ENCODE peak calls at places on chromosomes 7 and 10, in seven cellular contexts. One of them, this sample, is unnamed.

GRCh38 chr10:131936756-131937155 is 35.9 kb downstream of the PPP2R2D start:
- DNase-seq in left ventricle myocardium inferior: no peak
- DNase-seq in GM10248: no peak
- DNase-seq in stimulated activated CD4-positive, alpha-beta T cell treated with anti-CD3 and anti-CD28 coated beads, Interleukin-12 subunit alpha, Interleukin-12 subunit beta, amount 100 ng/mL, for 48 hours: no peak
- DNase-seq in stimulated activated CD8-positive, alpha-beta memory T cell treated with anti-CD3 and anti-CD28 coated beads, Interleukin-12 subunit alpha, Interleukin-12 subunit beta, amount 100 ng/mL, for 1 hour: no peak
- DNase-seq in hippocampal formation: no peak
- DNase-seq in tibial nerve: no peak
- DNase-seq in this sample: no peak

GRCh38 chr7:141455686-141456085 is 95.5 kb upstream of the AGK start:
- DNase-seq in left ventricle myocardium inferior: no peak
- DNase-seq in GM10248: no peak
- DNase-seq in stimulated activated CD8-positive, alpha-beta memory T cell treated with anti-CD3 and anti-CD28 coated beads, Interleukin-12 subunit alpha, Interleukin-12 subunit beta, amount 100 ng/mL, for 1 hour: no peak
- DNase-seq in stimulated activated CD4-positive, alpha-beta T cell treated with anti-CD3 and anti-CD28 coated beads, Interleukin-12 subunit alpha, Interleukin-12 subunit beta, amount 100 ng/mL, for 48 hours: no peak
- DNase-seq in tibial nerve: no peak
- DNase-seq in hippocampal formation: no peak
- DNase-seq in this sample: no peak

GRCh38 chr7:69847921-69848612 is 249.8 kb downstream of the AUTS2 start:
- DNase-seq in tibial nerve: no peak
- DNase-seq in stimulated activated CD8-positive, alpha-beta memory T cell treated with anti-CD3 and anti-CD28 coated beads, Interleukin-12 subunit alpha, Interleukin-12 subunit beta, amount 100 ng/mL, for 1 hour: no peak
- DNase-seq in GM10248: no peak
- DNase-seq in left ventricle myocardium inferior: no peak
- DNase-seq in hippocampal formation: no peak
- DNase-seq in stimulated activated CD4-positive, alpha-beta T cell treated with anti-CD3 and anti-CD28 coated beads, Interleukin-12 subunit alpha, Interleukin-12 subunit beta, amount 100 ng/mL, for 48 hours: no peak
- DNase-seq in this sample: no peak

GRCh38 chr7:143259765-143260164 is 3.5 kb upstream of the GSTK1 start:
- DNase-seq in stimulated activated CD4-positive, alpha-beta T cell treated with anti-CD3 and anti-CD28 coated beads, Interleukin-12 subunit alpha, Interleukin-12 subunit beta, amount 100 ng/mL, for 48 hours: no peak
- DNase-seq in hippocampal formation: no peak
- DNase-seq in GM10248: no peak
- DNase-seq in left ventricle myocardium inferior: no peak
- DNase-seq in stimulated activated CD8-positive, alpha-beta memory T cell treated with anti-CD3 and anti-CD28 coated beads, Interleukin-12 subunit alpha, Interleukin-12 subunit beta, amount 100 ng/mL, for 1 hour: no peak
- DNase-seq in tibial nerve: no peak
- DNase-seq in this sample: no peak

GRCh38 chr7:129853661-129854268 is 99.0 kb downstream of the UBE2H start:
- DNase-seq in left ventricle myocardium inferior: no peak
- DNase-seq in stimulated activated CD4-positive, alpha-beta T cell treated with anti-CD3 and anti-CD28 coated beads, Interleukin-12 subunit alpha, Interleukin-12 subunit beta, amount 100 ng/mL, for 48 hours: no peak
- DNase-seq in hippocampal formation: no peak
- DNase-seq in tibial nerve: no peak
- DNase-seq in stimulated activated CD8-positive, alpha-beta memory T cell treated with anti-CD3 and anti-CD28 coated beads, Interleukin-12 subunit alpha, Interleukin-12 subunit beta, amount 100 ng/mL, for 1 hour: no peak
- DNase-seq in GM10248: no peak
- DNase-seq in this sample: no peak

GRCh38 chr10:5413012-5413938 is 918 bp downstream of the NET1 start:
- DNase-seq in stimulated activated CD4-positive, alpha-beta T cell treated with anti-CD3 and anti-CD28 coated beads, Interleukin-12 subunit alpha, Interleukin-12 subunit beta, amount 100 ng/mL, for 48 hours: no peak
- DNase-seq in stimulated activated CD8-positive, alpha-beta memory T cell treated with anti-CD3 and anti-CD28 coated beads, Interleukin-12 subunit alpha, Interleukin-12 subunit beta, amount 100 ng/mL, for 1 hour: no peak
- DNase-seq in hippocampal formation: no peak
- DNase-seq in tibial nerve: no peak
- DNase-seq in GM10248: peak; percentile 32
- DNase-seq in left ventricle myocardium inferior: no peak
- DNase-seq in this sample: peak; percentile 31

GRCh38 chr10:121099601-121100000 is 248.4 kb downstream of the WDR11 start:
- DNase-seq in tibial nerve: no peak
- DNase-seq in GM10248: no peak
- DNase-seq in stimulated activated CD8-positive, alpha-beta memory T cell treated with anti-CD3 and anti-CD28 coated beads, Interleukin-12 subunit alpha, Interleukin-12 subunit beta, amount 100 ng/mL, for 1 hour: no peak
- DNase-seq in hippocampal formation: no peak
- DNase-seq in stimulated activated CD4-positive, alpha-beta T cell treated with anti-CD3 and anti-CD28 coated beads, Interleukin-12 subunit alpha, Interleukin-12 subunit beta, amount 100 ng/mL, for 48 hours: no peak
- DNase-seq in left ventricle myocardium inferior: no peak
- DNase-seq in this sample: no peak

GRCh38 chr7:27940341-27940740 is 200.4 kb downstream of the TAX1BP1 start:
- DNase-seq in stimulated activated CD4-positive, alpha-beta T cell treated with anti-CD3 and anti-CD28 coated beads, Interleukin-12 subunit alpha, Interleukin-12 subunit beta, amount 100 ng/mL, for 48 hours: no peak
- DNase-seq in left ventricle myocardium inferior: no peak
- DNase-seq in tibial nerve: no peak
- DNase-seq in stimulated activated CD8-positive, alpha-beta memory T cell treated with anti-CD3 and anti-CD28 coated beads, Interleukin-12 subunit alpha, Interleukin-12 subunit beta, amount 100 ng/mL, for 1 hour: no peak
- DNase-seq in GM10248: no peak
- DNase-seq in hippocampal formation: peak; percentile 84
- DNase-seq in this sample: no peak

GRCh38 chr7:133081119-133081604 is 728 bp downstream of the CHCHD3 start:
- DNase-seq in left ventricle myocardium inferior: peak; percentile 26
- DNase-seq in hippocampal formation: no peak
- DNase-seq in GM10248: no peak
- DNase-seq in tibial nerve: no peak
- DNase-seq in stimulated activated CD4-positive, alpha-beta T cell treated with anti-CD3 and anti-CD28 coated beads, Interleukin-12 subunit alpha, Interleukin-12 subunit beta, amount 100 ng/mL, for 48 hours: no peak
- DNase-seq in stimulated activated CD8-positive, alpha-beta memory T cell treated with anti-CD3 and anti-CD28 coated beads, Interleukin-12 subunit alpha, Interleukin-12 subunit beta, amount 100 ng/mL, for 1 hour: no peak
- DNase-seq in this sample: no peak

GRCh38 chr10:78623577-78624215 is 445.1 kb upstream of the ZMIZ1 start:
- DNase-seq in tibial nerve: no peak
- DNase-seq in stimulated activated CD4-positive, alpha-beta T cell treated with anti-CD3 and anti-CD28 coated beads, Interleukin-12 subunit alpha, Interleukin-12 subunit beta, amount 100 ng/mL, for 48 hours: no peak
- DNase-seq in left ventricle myocardium inferior: no peak
- DNase-seq in stimulated activated CD8-positive, alpha-beta memory T cell treated with anti-CD3 and anti-CD28 coated beads, Interleukin-12 subunit alpha, Interleukin-12 subunit beta, amount 100 ng/mL, for 1 hour: no peak
- DNase-seq in GM10248: no peak
- DNase-seq in hippocampal formation: no peak
- DNase-seq in this sample: peak; percentile 75

GRCh38 chr7:107234436-107234835 is 65.6 kb downstream of the HBP1 start:
- DNase-seq in GM10248: no peak
- DNase-seq in stimulated activated CD8-positive, alpha-beta memory T cell treated with anti-CD3 and anti-CD28 coated beads, Interleukin-12 subunit alpha, Interleukin-12 subunit beta, amount 100 ng/mL, for 1 hour: no peak
- DNase-seq in tibial nerve: no peak
- DNase-seq in stimulated activated CD4-positive, alpha-beta T cell treated with anti-CD3 and anti-CD28 coated beads, Interleukin-12 subunit alpha, Interleukin-12 subunit beta, amount 100 ng/mL, for 48 hours: no peak
- DNase-seq in hippocampal formation: peak; percentile 60
- DNase-seq in left ventricle myocardium inferior: no peak
- DNase-seq in this sample: no peak

GRCh38 chr10:92712016-92712889 is 22.5 kb downstream of the HHEX start:
- DNase-seq in left ventricle myocardium inferior: no peak
- DNase-seq in stimulated activated CD8-positive, alpha-beta memory T cell treated with anti-CD3 and anti-CD28 coated beads, Interleukin-12 subunit alpha, Interleukin-12 subunit beta, amount 100 ng/mL, for 1 hour: no peak
- DNase-seq in GM10248: no peak
- DNase-seq in hippocampal formation: no peak
- DNase-seq in tibial nerve: no peak
- DNase-seq in stimulated activated CD4-positive, alpha-beta T cell treated with anti-CD3 and anti-CD28 coated beads, Interleukin-12 subunit alpha, Interleukin-12 subunit beta, amount 100 ng/mL, for 48 hours: no peak
- DNase-seq in this sample: no peak

GRCh38 chr7:152564656-152565055 is 111.3 kb downstream of the XRCC2 start:
- DNase-seq in GM10248: no peak
- DNase-seq in tibial nerve: no peak
- DNase-seq in stimulated activated CD8-positive, alpha-beta memory T cell treated with anti-CD3 and anti-CD28 coated beads, Interleukin-12 subunit alpha, Interleukin-12 subunit beta, amount 100 ng/mL, for 1 hour: no peak
- DNase-seq in hippocampal formation: no peak
- DNase-seq in left ventricle myocardium inferior: no peak
- DNase-seq in stimulated activated CD4-positive, alpha-beta T cell treated with anti-CD3 and anti-CD28 coated beads, Interleukin-12 subunit alpha, Interleukin-12 subunit beta, amount 100 ng/mL, for 48 hours: no peak
- DNase-seq in this sample: no peak

GRCh38 chr7:138278601-138279000 is 181.5 kb upstream of the TRIM24 start:
- DNase-seq in hippocampal formation: no peak
- DNase-seq in GM10248: no peak
- DNase-seq in stimulated activated CD8-positive, alpha-beta memory T cell treated with anti-CD3 and anti-CD28 coated beads, Interleukin-12 subunit alpha, Interleukin-12 subunit beta, amount 100 ng/mL, for 1 hour: no peak
- DNase-seq in tibial nerve: no peak
- DNase-seq in left ventricle myocardium inferior: no peak
- DNase-seq in stimulated activated CD4-positive, alpha-beta T cell treated with anti-CD3 and anti-CD28 coated beads, Interleukin-12 subunit alpha, Interleukin-12 subunit beta, amount 100 ng/mL, for 48 hours: no peak
- DNase-seq in this sample: no peak

GRCh38 chr7:93997868-93998267 is 6.3 kb downstream of the BET1 start:
- DNase-seq in left ventricle myocardium inferior: no peak
- DNase-seq in stimulated activated CD8-positive, alpha-beta memory T cell treated with anti-CD3 and anti-CD28 coated beads, Interleukin-12 subunit alpha, Interleukin-12 subunit beta, amount 100 ng/mL, for 1 hour: no peak
- DNase-seq in GM10248: no peak
- DNase-seq in stimulated activated CD4-positive, alpha-beta T cell treated with anti-CD3 and anti-CD28 coated beads, Interleukin-12 subunit alpha, Interleukin-12 subunit beta, amount 100 ng/mL, for 48 hours: no peak
- DNase-seq in tibial nerve: no peak
- DNase-seq in hippocampal formation: no peak
- DNase-seq in this sample: no peak

GRCh38 chr7:108848486-108848885 is 278.8 kb downstream of the DNAJB9 start:
- DNase-seq in stimulated activated CD8-positive, alpha-beta memory T cell treated with anti-CD3 and anti-CD28 coated beads, Interleukin-12 subunit alpha, Interleukin-12 subunit beta, amount 100 ng/mL, for 1 hour: no peak
- DNase-seq in tibial nerve: no peak
- DNase-seq in hippocampal formation: no peak
- DNase-seq in left ventricle myocardium inferior: no peak
- DNase-seq in GM10248: no peak
- DNase-seq in stimulated activated CD4-positive, alpha-beta T cell treated with anti-CD3 and anti-CD28 coated beads, Interleukin-12 subunit alpha, Interleukin-12 subunit beta, amount 100 ng/mL, for 48 hours: no peak
- DNase-seq in this sample: no peak

GRCh38 chr7:38451840-38452239 is 178.4 kb upstream of the TARP start:
- DNase-seq in stimulated activated CD8-positive, alpha-beta memory T cell treated with anti-CD3 and anti-CD28 coated beads, Interleukin-12 subunit alpha, Interleukin-12 subunit beta, amount 100 ng/mL, for 1 hour: no peak
- DNase-seq in GM10248: no peak
- DNase-seq in left ventricle myocardium inferior: no peak
- DNase-seq in tibial nerve: no peak
- DNase-seq in stimulated activated CD4-positive, alpha-beta T cell treated with anti-CD3 and anti-CD28 coated beads, Interleukin-12 subunit alpha, Interleukin-12 subunit beta, amount 100 ng/mL, for 48 hours: no peak
- DNase-seq in hippocampal formation: no peak
- DNase-seq in this sample: no peak

GRCh38 chr10:110215286-110215685 is 7.9 kb downstream of the MXI1 start:
- DNase-seq in tibial nerve: no peak
- DNase-seq in GM10248: no peak
- DNase-seq in hippocampal formation: no peak
- DNase-seq in stimulated activated CD8-positive, alpha-beta memory T cell treated with anti-CD3 and anti-CD28 coated beads, Interleukin-12 subunit alpha, Interleukin-12 subunit beta, amount 100 ng/mL, for 1 hour: no peak
- DNase-seq in stimulated activated CD4-positive, alpha-beta T cell treated with anti-CD3 and anti-CD28 coated beads, Interleukin-12 subunit alpha, Interleukin-12 subunit beta, amount 100 ng/mL, for 48 hours: no peak
- DNase-seq in left ventricle myocardium inferior: no peak
- DNase-seq in this sample: no peak

GRCh38 chr7:93851536-93851935 is 39.0 kb downstream of the TFPI2 start:
- DNase-seq in stimulated activated CD4-positive, alpha-beta T cell treated with anti-CD3 and anti-CD28 coated beads, Interleukin-12 subunit alpha, Interleukin-12 subunit beta, amount 100 ng/mL, for 48 hours: no peak
- DNase-seq in tibial nerve: no peak
- DNase-seq in hippocampal formation: no peak
- DNase-seq in GM10248: no peak
- DNase-seq in left ventricle myocardium inferior: no peak
- DNase-seq in stimulated activated CD8-positive, alpha-beta memory T cell treated with anti-CD3 and anti-CD28 coated beads, Interleukin-12 subunit alpha, Interleukin-12 subunit beta, amount 100 ng/mL, for 1 hour: no peak
- DNase-seq in this sample: no peak

GRCh38 chr10:132575320-132576201 is 38.0 kb downstream of the INPP5A start:
- DNase-seq in stimulated activated CD8-positive, alpha-beta memory T cell treated with anti-CD3 and anti-CD28 coated beads, Interleukin-12 subunit alpha, Interleukin-12 subunit beta, amount 100 ng/mL, for 1 hour: no peak
- DNase-seq in stimulated activated CD4-positive, alpha-beta T cell treated with anti-CD3 and anti-CD28 coated beads, Interleukin-12 subunit alpha, Interleukin-12 subunit beta, amount 100 ng/mL, for 48 hours: no peak
- DNase-seq in left ventricle myocardium inferior: no peak
- DNase-seq in hippocampal formation: no peak
- DNase-seq in GM10248: peak; percentile 72
- DNase-seq in tibial nerve: no peak
- DNase-seq in this sample: peak; percentile 38

GRCh38 chr7:140726304-140726703 is 29.8 kb downstream of the NDUFB2 start:
- DNase-seq in GM10248: no peak
- DNase-seq in hippocampal formation: peak; percentile 3
- DNase-seq in stimulated activated CD8-positive, alpha-beta memory T cell treated with anti-CD3 and anti-CD28 coated beads, Interleukin-12 subunit alpha, Interleukin-12 subunit beta, amount 100 ng/mL, for 1 hour: no peak
- DNase-seq in tibial nerve: no peak
- DNase-seq in left ventricle myocardium inferior: no peak
- DNase-seq in stimulated activated CD4-positive, alpha-beta T cell treated with anti-CD3 and anti-CD28 coated beads, Interleukin-12 subunit alpha, Interleukin-12 subunit beta, amount 100 ng/mL, for 48 hours: no peak
- DNase-seq in this sample: no peak

GRCh38 chr10:90583416-90583815 is 274.4 kb downstream of the HTR7 start:
- DNase-seq in GM10248: no peak
- DNase-seq in hippocampal formation: no peak
- DNase-seq in stimulated activated CD4-positive, alpha-beta T cell treated with anti-CD3 and anti-CD28 coated beads, Interleukin-12 subunit alpha, Interleukin-12 subunit beta, amount 100 ng/mL, for 48 hours: no peak
- DNase-seq in tibial nerve: no peak
- DNase-seq in stimulated activated CD8-positive, alpha-beta memory T cell treated with anti-CD3 and anti-CD28 coated beads, Interleukin-12 subunit alpha, Interleukin-12 subunit beta, amount 100 ng/mL, for 1 hour: no peak
- DNase-seq in left ventricle myocardium inferior: no peak
- DNase-seq in this sample: no peak

GRCh38 chr10:12724782-12725579 is 276.5 kb downstream of the CCDC3 start:
- DNase-seq in stimulated activated CD4-positive, alpha-beta T cell treated with anti-CD3 and anti-CD28 coated beads, Interleukin-12 subunit alpha, Interleukin-12 subunit beta, amount 100 ng/mL, for 48 hours: no peak
- DNase-seq in tibial nerve: no peak
- DNase-seq in GM10248: no peak
- DNase-seq in left ventricle myocardium inferior: no peak
- DNase-seq in stimulated activated CD8-positive, alpha-beta memory T cell treated with anti-CD3 and anti-CD28 coated beads, Interleukin-12 subunit alpha, Interleukin-12 subunit beta, amount 100 ng/mL, for 1 hour: no peak
- DNase-seq in hippocampal formation: no peak
- DNase-seq in this sample: no peak

GRCh38 chr7:151832656-151833055 is 44.3 kb downstream of the PRKAG2 start:
- DNase-seq in GM10248: no peak
- DNase-seq in hippocampal formation: no peak
- DNase-seq in stimulated activated CD4-positive, alpha-beta T cell treated with anti-CD3 and anti-CD28 coated beads, Interleukin-12 subunit alpha, Interleukin-12 subunit beta, amount 100 ng/mL, for 48 hours: no peak
- DNase-seq in tibial nerve: no peak
- DNase-seq in stimulated activated CD8-positive, alpha-beta memory T cell treated with anti-CD3 and anti-CD28 coated beads, Interleukin-12 subunit alpha, Interleukin-12 subunit beta, amount 100 ng/mL, for 1 hour: no peak
- DNase-seq in left ventricle myocardium inferior: no peak
- DNase-seq in this sample: no peak

GRCh38 chr7:149794665-149795064 is 21.3 kb upstream of the ZNF467 start:
- DNase-seq in left ventricle myocardium inferior: no peak
- DNase-seq in tibial nerve: no peak
- DNase-seq in GM10248: no peak
- DNase-seq in stimulated activated CD8-positive, alpha-beta memory T cell treated with anti-CD3 and anti-CD28 coated beads, Interleukin-12 subunit alpha, Interleukin-12 subunit beta, amount 100 ng/mL, for 1 hour: no peak
- DNase-seq in stimulated activated CD4-positive, alpha-beta T cell treated with anti-CD3 and anti-CD28 coated beads, Interleukin-12 subunit alpha, Interleukin-12 subunit beta, amount 100 ng/mL, for 48 hours: no peak
- DNase-seq in hippocampal formation: no peak
- DNase-seq in this sample: no peak

GRCh38 chr7:148722340-148723165 is 23.9 kb downstream of the CUL1 start:
- DNase-seq in left ventricle myocardium inferior: peak; percentile 27
- DNase-seq in tibial nerve: no peak
- DNase-seq in stimulated activated CD8-positive, alpha-beta memory T cell treated with anti-CD3 and anti-CD28 coated beads, Interleukin-12 subunit alpha, Interleukin-12 subunit beta, amount 100 ng/mL, for 1 hour: no peak
- DNase-seq in GM10248: no peak
- DNase-seq in hippocampal formation: no peak
- DNase-seq in stimulated activated CD4-positive, alpha-beta T cell treated with anti-CD3 and anti-CD28 coated beads, Interleukin-12 subunit alpha, Interleukin-12 subunit beta, amount 100 ng/mL, for 48 hours: no peak
- DNase-seq in this sample: no peak

GRCh38 chr7:26159243-26159642 is 7.2 kb downstream of the NFE2L3 start:
- DNase-seq in left ventricle myocardium inferior: no peak
- DNase-seq in tibial nerve: no peak
- DNase-seq in GM10248: no peak
- DNase-seq in stimulated activated CD4-positive, alpha-beta T cell treated with anti-CD3 and anti-CD28 coated beads, Interleukin-12 subunit alpha, Interleukin-12 subunit beta, amount 100 ng/mL, for 48 hours: no peak
- DNase-seq in stimulated activated CD8-positive, alpha-beta memory T cell treated with anti-CD3 and anti-CD28 coated beads, Interleukin-12 subunit alpha, Interleukin-12 subunit beta, amount 100 ng/mL, for 1 hour: no peak
- DNase-seq in hippocampal formation: no peak
- DNase-seq in this sample: no peak

GRCh38 chr7:100271716-100272537 is 35.6 kb upstream of the SPDYE3 start:
- DNase-seq in left ventricle myocardium inferior: peak; percentile 99
- DNase-seq in hippocampal formation: peak; percentile 92
- DNase-seq in stimulated activated CD8-positive, alpha-beta memory T cell treated with anti-CD3 and anti-CD28 coated beads, Interleukin-12 subunit alpha, Interleukin-12 subunit beta, amount 100 ng/mL, for 1 hour: peak; percentile 99
- DNase-seq in tibial nerve: peak; percentile 96
- DNase-seq in stimulated activated CD4-positive, alpha-beta T cell treated with anti-CD3 and anti-CD28 coated beads, Interleukin-12 subunit alpha, Interleukin-12 subunit beta, amount 100 ng/mL, for 48 hours: peak; percentile 96
- DNase-seq in GM10248: peak; percentile 94
- DNase-seq in this sample: peak; percentile 91

This sample was measured in kidney epithelial cell.